ENCODE peak calls at places on chromosomes 4 and X, in five cellular contexts. S, J, A, L and P are unnamed samples.

GRCh38 chr4:169440446-169440845 is 169.7 kb upstream of the SH3RF1 start:
- DNase-seq in S (peak; percentile 40), J (no peak), A (no peak), L (no peak), P (no peak)

GRCh38 chr4:7384003-7384928 is 50.5 kb downstream of the PSAPL1 start:
- DNase-seq in S (peak; percentile 30), J (no peak), A (peak; percentile 54), L (no peak), P (no peak)

GRCh38 chr4:173919861-173920260 is 363.6 kb downstream of the FBXO8 start:
- DNase-seq in S (no peak), J (no peak), A (no peak), L (no peak), P (no peak)

GRCh38 chr4:141356936-141357335 is 136.2 kb downstream of the ZNF330 start:
- DNase-seq in S (no peak), J (no peak), A (no peak), L (no peak), P (no peak)

GRCh38 chr4:909131-909571 is 23.0 kb downstream of the GAK start:
- DNase-seq in S (peak; percentile 40), J (no peak), A (no peak), L (no peak), P (no peak)

GRCh38 chr4:4856071-4857000 is 3.1 kb upstream of the MSX1 start:
- DNase-seq in S (no peak), J (no peak), A (peak; percentile 56), L (no peak), P (no peak)

GRCh38 chr4:134567461-134567860 is 365.9 kb upstream of the PABPC4L start:
- DNase-seq in S (no peak), J (no peak), A (no peak), L (no peak), P (no peak)

GRCh38 chrX:129980043-129980442 is 2.4 kb upstream of the BCORL1 start:
- DNase-seq in S (peak; percentile 54), J (no peak), A (peak; percentile 71), L (no peak), P (no peak)

GRCh38 chr4:181802207-181802606 is 441.0 kb upstream of the TENM3 start:
- DNase-seq in S (no peak), J (no peak), A (no peak), L (no peak), P (no peak)

GRCh38 chr4:14241574-14241973 is 614.0 kb upstream of the BOD1L1 start:
- DNase-seq in S (no peak), J (no peak), A (no peak), L (no peak), P (no peak)

GRCh38 chr4:2442175-2442993 is 23.6 kb downstream of the CFAP99 start:
- DNase-seq in S (no peak), J (no peak), A (no peak), L (no peak), P (no peak)

GRCh38 chr4:1204828-1205591 is 32.6 kb upstream of the SPON2 start:
- DNase-seq in S (peak; percentile 44), J (no peak), A (peak; percentile 63), L (no peak), P (peak; percentile 97)

GRCh38 chr4:173318648-173319211 is 15.4 kb downstream of the HMGB2 start:
- DNase-seq in S (no peak), J (no peak), A (no peak), L (peak; percentile 51), P (peak; percentile 33)

GRCh38 chrX:65706041-65706828 is 38.8 kb downstream of the MSN start:
- DNase-seq in S (peak; percentile 59), J (no peak), A (no peak), L (no peak), P (no peak)

GRCh38 chr4:111806331-111806730 is 338.9 kb upstream of the FAM241A start:
- DNase-seq in S (no peak), J (no peak), A (no peak), L (no peak), P (peak; percentile 16)

GRCh38 chrX:55109304-55109703 is 20.5 kb downstream of the PAGE2 start:
- DNase-seq in S (no peak), J (no peak), A (no peak), L (no peak), P (no peak)

GRCh38 chrX:102833136-102833535 is 103.9 kb upstream of the RAB40AL start:
- DNase-seq in S (no peak), J (no peak), A (no peak), L (no peak), P (no peak)

GRCh38 chr4:73885570-73886230 is 16.5 kb downstream of the CXCL1 start:
- DNase-seq in S (no peak), J (no peak), A (no peak), L (no peak), P (no peak)

GRCh38 chrX:781216-782211 is 150.9 kb downstream of the SHOX start:
- DNase-seq in S (no peak), J (no peak), A (peak; percentile 23), L (no peak), P (no peak)

DNA sequence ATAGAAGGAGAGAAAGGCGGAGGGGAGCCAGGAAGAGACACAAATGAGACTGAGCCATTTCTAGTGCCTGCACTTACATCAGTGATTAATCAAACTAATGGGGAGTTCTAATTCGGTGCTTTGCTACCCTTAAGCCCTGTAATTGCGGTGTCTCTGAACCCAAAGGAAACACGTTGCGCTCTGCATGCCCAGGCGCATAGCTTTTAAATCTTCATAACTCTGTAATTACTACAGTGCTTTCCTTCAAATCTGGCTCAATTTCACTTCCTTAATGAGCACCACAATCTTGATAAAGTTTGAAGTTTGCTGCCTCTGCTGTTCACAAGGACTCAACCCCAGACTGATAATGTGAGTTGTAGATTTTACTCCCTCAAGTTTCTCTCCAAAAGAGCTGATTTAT is 5.7 kb upstream of the NHS start:
- DNase-seq in S (no peak), J (no peak), A (no peak), L (no peak), P (no peak)
- H3K27ac ChIP-seq in S (no peak overlapping the region), J (no peak overlapping the region), A (no peak overlapping the region), L (no peak overlapping the region), P (peak overlapping the region; percentile 44)

GRCh38 chr4:155707251-155707650 is 40.6 kb downstream of the GUCY1A1 start:
- DNase-seq in S (no peak), J (no peak), A (no peak), L (no peak), P (no peak)
- H3K4me1 ChIP-seq in S (no peaks in the 10 kb centered on the region), J (no peaks in the 10 kb centered on the region), A (no peaks in the 10 kb centered on the region), L (no peaks in the 10 kb centered on the region), P (no peaks in the 10 kb centered on the region)

DNA sequence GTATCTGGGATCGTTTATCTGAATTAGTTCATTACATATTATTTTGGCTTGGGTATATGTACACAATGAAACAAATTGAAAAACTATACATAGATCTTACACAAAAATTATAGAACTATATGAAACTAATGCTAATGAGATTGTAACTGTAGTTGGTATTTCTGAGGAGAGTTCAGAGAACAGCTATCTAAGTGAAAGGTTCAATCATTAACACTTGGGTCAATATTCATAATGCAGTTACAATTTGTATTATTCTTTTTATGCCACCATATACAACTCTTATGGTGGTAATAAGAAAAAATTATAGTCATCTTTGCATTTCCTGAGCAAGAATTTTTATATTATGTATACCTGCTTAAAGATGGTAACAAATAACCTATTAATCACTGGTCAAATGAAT is 461.0 kb downstream of the GRXCR1 start:
- DNase-seq in S (no peak), J (no peak), A (no peak), L (no peak), P (no peak)
- H3K27ac ChIP-seq in S (no peak overlapping the region), J (no peak overlapping the region), A (no peak overlapping the region), L (no peak overlapping the region), P (no peak overlapping the region)

GRCh38 chr4:184854673-184855072 is 28.9 kb upstream of the ACSL1 start:
- DNase-seq in S (no peak), J (no peak), A (no peak), L (no peak), P (no peak)
- H3K4me1 ChIP-seq in S (no peaks in the 10 kb centered on the region), J (no peaks in the 10 kb centered on the region), A (no peaks in the 10 kb centered on the region), L (peaks cover 10% of the 10 kb centered on the region), P (no peaks in the 10 kb centered on the region)